ENCODE peak calls at places on chromosomes 6 and 20, in ten cellular contexts. V is aorta; D is CD8-positive, alpha-beta T cell; M is ascending aorta; C is BE2C; X is tibial nerve; T is HCT116; P is body of pancreas; Y is IMR-90; B is fibroblast of pulmonary artery. W is an unnamed sample.

GRCh38 chr6:139567095-139567494 is 192.6 kb upstream of the CITED2 start:
- DNase-seq in B (no peak), M (no peak), C (no peak), D (no peak), X (no peak), T (no peak), Y (no peak), V (no peak), P (no peak), W (no peak)

GRCh38 chr6:167839755-167840154 is 13.0 kb downstream of the AFDN start:
- DNase-seq in X (no peak), B (no peak), C (no peak), Y (no peak), V (no peak), P (no peak), T (no peak), D (no peak), M (no peak), W (no peak)

GRCh38 chr6:64081459-64081858 is 445.9 kb downstream of the PHF3 start:
- DNase-seq in M (no peak), T (no peak), Y (peak; percentile 52), X (no peak), C (no peak), P (no peak), V (no peak), B (peak; percentile 21), D (no peak), W (no peak)

GRCh38 chr6:161128680-161129196 is 137.2 kb downstream of the MAP3K4 start:
- DNase-seq in Y (peak; percentile 98), V (no peak), X (no peak), M (no peak), B (peak; percentile 12), D (no peak), P (no peak), C (no peak), T (peak; percentile 21), W (no peak)

GRCh38 chr6:123967900-123968299 is 164.2 kb downstream of the NKAIN2 start:
- DNase-seq in D (no peak), V (no peak), M (no peak), P (no peak), X (no peak), Y (no peak), T (no peak), C (no peak), B (no peak), W (no peak)

GRCh38 chr20:37976862-37977261 is 56.4 kb downstream of the TTI1 start:
- DNase-seq in D (no peak), M (no peak), T (no peak), B (no peak), Y (no peak), X (no peak), P (no peak), C (no peak), V (no peak), W (no peak)

GRCh38 chr20:36385503-36385902 is 79.4 kb downstream of the DLGAP4 start:
- DNase-seq in Y (no peak), B (no peak), D (no peak), T (no peak), M (no peak), X (no peak), P (no peak), C (no peak), V (no peak), W (no peak)

GRCh38 chr20:18019068-18019467 is 38.6 kb downstream of the OVOL2 start:
- DNase-seq in T (no peak), C (no peak), Y (peak; percentile 4), V (no peak), X (no peak), D (no peak), B (peak; percentile 30), P (no peak), M (no peak), W (no peak)

GRCh38 chr6:136225496-136225895 is 24.6 kb downstream of the MTFR2 start:
- DNase-seq in P (no peak), T (no peak), M (no peak), V (no peak), B (no peak), D (no peak), C (no peak), Y (peak; percentile 31), X (no peak), W (no peak)

GRCh38 chr6:140071601-140072062 is 697.2 kb upstream of the CITED2 start:
- DNase-seq in V (no peak), M (no peak), T (no peak), X (no peak), B (peak; percentile 72), C (no peak), Y (peak; percentile 79), D (no peak), P (no peak), W (peak; percentile 64)

GRCh38 chr6:31775633-31776263 is 1.4 kb downstream of the VWA7 start:
- DNase-seq in B (no peak), P (no peak), V (no peak), X (no peak), T (no peak), Y (no peak), M (peak; percentile 54), C (no peak), D (no peak), W (no peak)

GRCh38 chr6:31776563-31776960 is 566 bp downstream of the VWA7 start:
- DNase-seq in C (peak; percentile 41), P (no peak), Y (no peak), V (no peak), B (no peak), M (no peak), X (no peak), T (no peak), D (no peak), W (no peak)

GRCh38 chr6:31778193-31778592 is 1.1 kb upstream of the VWA7 start:
- DNase-seq in B (no peak), D (no peak), T (no peak), C (no peak), V (no peak), P (no peak), M (no peak), X (no peak), Y (no peak), W (no peak)

GRCh38 chr6:31777667-31778050 is 531 bp upstream of the VWA7 start:
- DNase-seq in Y (no peak), T (no peak), V (no peak), M (no peak), C (no peak), D (no peak), B (no peak), P (no peak), X (no peak), W (no peak)

GRCh38 chr6:31776961-31777666 is at the start of gene VWA7:
- DNase-seq in B (peak; percentile 84), Y (peak; percentile 70), T (peak; percentile 84), X (no peak), V (peak; percentile 70), C (peak; percentile 68), M (peak; percentile 73), P (peak; percentile 84), D (peak; percentile 60), W (peak; percentile 63)
- H3K4me3 ChIP-seq in B (no peak within 1 kb of the TSS), Y (no peak within 1 kb of the TSS), T (peak within 1 kb of the TSS; percentile 56), X (no peak within 1 kb of the TSS), V (no peak within 1 kb of the TSS), C (peak within 1 kb of the TSS; percentile 35), M (no peak within 1 kb of the TSS), P (no peak within 1 kb of the TSS), D (no peak within 1 kb of the TSS), W (no peak within 1 kb of the TSS)

DNA sequence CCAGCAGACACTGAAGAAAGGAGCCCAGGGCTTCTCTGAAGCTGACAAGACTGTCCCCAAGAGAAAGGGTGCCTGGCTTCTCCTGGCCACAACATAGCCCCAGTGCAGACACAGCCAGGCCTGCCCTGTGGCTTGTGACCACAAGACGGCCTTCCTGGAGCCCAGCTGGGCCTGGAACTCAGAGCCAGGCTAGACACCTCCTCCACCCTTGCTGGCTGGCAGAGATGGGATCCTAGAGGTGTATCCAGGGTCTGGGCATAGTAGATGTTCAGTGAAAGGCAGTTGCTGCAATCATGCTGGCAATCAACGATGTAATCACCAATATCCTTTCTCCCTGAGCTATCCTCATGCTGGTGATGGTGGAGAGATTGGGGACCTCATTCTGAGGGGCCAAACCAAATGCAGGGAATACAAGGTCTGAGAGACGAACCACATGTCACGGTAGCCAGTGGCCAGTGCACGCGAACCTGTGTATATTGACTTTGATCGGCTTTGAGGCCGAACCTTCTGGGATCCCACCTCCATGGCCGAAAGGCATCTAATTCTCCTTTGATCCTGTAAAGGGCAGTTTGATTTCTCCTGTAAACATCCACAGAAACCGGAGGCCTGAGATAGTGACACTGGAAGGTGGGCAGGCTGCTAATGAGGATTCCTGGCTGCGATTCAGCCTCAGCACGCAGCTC is 115.2 kb downstream of the PSMB1 start:
- DNase-seq in B (no peak), P (no peak), C (no peak), M (peak; percentile 51), X (no peak), D (no peak), Y (peak; percentile 14), V (peak; percentile 19), T (no peak), W (no peak)
- H3K4me3 ChIP-seq in B (peak overlapping the region; percentile 19), P (no peak overlapping the region), C (peak overlapping the region; percentile 44), M (no peak overlapping the region), X (peak overlapping the region; percentile 19), D (no peak overlapping the region), Y (no peak overlapping the region), V (no peak overlapping the region), T (no peak overlapping the region), W (peak overlapping the region; percentile 67)

GRCh38 chr6:6591778-6592388 is 3.4 kb downstream of the LY86 start:
- DNase-seq in B (no peak), Y (no peak), C (no peak), V (peak; percentile 79), P (no peak), X (no peak), M (peak; percentile 71), D (no peak), T (no peak), W (no peak)
- H3K4me3 ChIP-seq in B (no peak overlapping the region), Y (no peak overlapping the region), C (no peak overlapping the region), V (no peak overlapping the region), P (no peak overlapping the region), X (no peak overlapping the region), M (no peak overlapping the region), D (no peak overlapping the region), T (no peak overlapping the region), W (no peak overlapping the region)

GRCh38 chr20:1187605-1188171 is 2.9 kb upstream of the TMEM74B start:
- DNase-seq in C (no peak), M (no peak), V (no peak), X (no peak), D (no peak), B (no peak), P (no peak), Y (no peak), T (no peak), W (no peak)

GRCh38 chr20:1185316-1185741 is 548 bp upstream of the TMEM74B start:
- DNase-seq in D (no peak), T (no peak), P (no peak), C (no peak), V (no peak), M (no peak), Y (no peak), B (no peak), X (no peak), W (peak; percentile 14)

GRCh38 chr20:1185781-1186334 is 1.1 kb upstream of the TMEM74B start:
- DNase-seq in M (no peak), B (peak; percentile 48), D (peak; percentile 25), T (peak; percentile 34), X (no peak), V (no peak), C (peak; percentile 40), Y (peak; percentile 26), P (peak; percentile 40), W (peak; percentile 56)

GRCh38 chr20:1184638-1185315 is at the start of gene TMEM74B:
- DNase-seq in Y (no peak), P (no peak), M (no peak), D (no peak), X (no peak), C (no peak), B (no peak), V (no peak), T (no peak), W (peak; percentile 10)

GRCh38 chr20:1186367-1186991 is 1.7 kb upstream of the TMEM74B start:
- DNase-seq in D (no peak), P (no peak), M (no peak), B (no peak), V (no peak), C (no peak), T (no peak), Y (no peak), X (no peak), W (no peak)
- H3K4me3 ChIP-seq in D (no peak overlapping the region), P (no peak overlapping the region), M (no peak overlapping the region), B (no peak overlapping the region), V (no peak overlapping the region), C (no peak overlapping the region), T (peak overlapping the region; percentile 59), Y (no peak overlapping the region), X (no peak overlapping the region), W (no peak overlapping the region)